ENCODE peak calls at places on chromosomes 12 and 14, in four cellular contexts. One of them, this sample, is unnamed.

GRCh38 chr14:66974397-66975025 is 214.7 kb upstream of the GARIN2 start:
- DNase-seq in vagina: no peak
- DNase-seq in K562: no peak
- DNase-seq in HL-60: no peak
- DNase-seq in this sample: no peak

GRCh38 chr14:94180655-94181271 is 6.6 kb downstream of the PPP4R4 start:
- DNase-seq in vagina: no peak
- DNase-seq in K562: peak
- DNase-seq in HL-60: no peak
- DNase-seq in this sample: peak

GRCh38 chr14:79732911-79733310 is 478.4 kb downstream of the DIO2 start:
- DNase-seq in vagina: no peak
- DNase-seq in K562: no peak
- DNase-seq in HL-60: no peak
- DNase-seq in this sample: no peak

GRCh38 chr14:52266782-52267181 is 716 bp upstream of the PTGDR start:
- DNase-seq in vagina: no peak
- DNase-seq in K562: no peak
- DNase-seq in HL-60: no peak
- DNase-seq in this sample: no peak

GRCh38 chr12:65106948-65107347 is 14.2 kb downstream of the WIF1 start:
- DNase-seq in vagina: no peak
- DNase-seq in K562: no peak
- DNase-seq in HL-60: no peak
- DNase-seq in this sample: no peak

GRCh38 chr14:76280221-76280620 is 95.7 kb upstream of the ESRRB start:
- DNase-seq in vagina: peak
- DNase-seq in K562: no peak
- DNase-seq in HL-60: no peak
- DNase-seq in this sample: no peak

GRCh38 chr12:6183689-6184441 is 16.3 kb upstream of the CD9 start:
- DNase-seq in vagina: no peak
- DNase-seq in K562: no peak
- DNase-seq in HL-60: no peak
- DNase-seq in this sample: peak

GRCh38 chr12:80038062-80038560 is 61.2 kb upstream of the OTOGL start:
- DNase-seq in vagina: no peak
- DNase-seq in K562: no peak
- DNase-seq in HL-60: no peak
- DNase-seq in this sample: no peak

GRCh38 chr12:78101946-78102635 is 271.4 kb downstream of the NAV3 start:
- DNase-seq in vagina: no peak
- DNase-seq in K562: no peak
- DNase-seq in HL-60: no peak
- DNase-seq in this sample: no peak

GRCh38 chr14:70893062-70893841 is 14.0 kb upstream of the PCNX1 start:
- DNase-seq in vagina: no peak
- DNase-seq in K562: no peak
- DNase-seq in HL-60: no peak
- DNase-seq in this sample: no peak

GRCh38 chr12:16880864-16881285 is 274.9 kb upstream of the LMO3 start:
- DNase-seq in vagina: no peak
- DNase-seq in K562: no peak
- DNase-seq in HL-60: no peak
- DNase-seq in this sample: no peak

GRCh38 chr14:103518416-103519042 is 4.1 kb downstream of the CKB start:
- DNase-seq in vagina: no peak
- DNase-seq in K562: peak
- DNase-seq in HL-60: no peak
- DNase-seq in this sample: peak

GRCh38 chr14:67221248-67221981 is 19.8 kb upstream of the PALS1 start:
- DNase-seq in vagina: no peak
- DNase-seq in K562: no peak
- DNase-seq in HL-60: no peak
- DNase-seq in this sample: no peak

GRCh38 chr14:97458302-97459137 is 661.3 kb downstream of the VRK1 start:
- DNase-seq in vagina: no peak
- DNase-seq in K562: no peak
- DNase-seq in HL-60: no peak
- DNase-seq in this sample: no peak

GRCh38 chr12:99444859-99445316 is 202.7 kb upstream of the GARIN6 start:
- DNase-seq in vagina: no peak
- DNase-seq in K562: no peak
- DNase-seq in HL-60: no peak
- DNase-seq in this sample: no peak

GRCh38 chr12:57195655-57196371 is 20.8 kb upstream of the NXPH4 start:
- DNase-seq in vagina: no peak
- DNase-seq in K562: no peak
- DNase-seq in HL-60: no peak
- DNase-seq in this sample: no peak

DNA sequence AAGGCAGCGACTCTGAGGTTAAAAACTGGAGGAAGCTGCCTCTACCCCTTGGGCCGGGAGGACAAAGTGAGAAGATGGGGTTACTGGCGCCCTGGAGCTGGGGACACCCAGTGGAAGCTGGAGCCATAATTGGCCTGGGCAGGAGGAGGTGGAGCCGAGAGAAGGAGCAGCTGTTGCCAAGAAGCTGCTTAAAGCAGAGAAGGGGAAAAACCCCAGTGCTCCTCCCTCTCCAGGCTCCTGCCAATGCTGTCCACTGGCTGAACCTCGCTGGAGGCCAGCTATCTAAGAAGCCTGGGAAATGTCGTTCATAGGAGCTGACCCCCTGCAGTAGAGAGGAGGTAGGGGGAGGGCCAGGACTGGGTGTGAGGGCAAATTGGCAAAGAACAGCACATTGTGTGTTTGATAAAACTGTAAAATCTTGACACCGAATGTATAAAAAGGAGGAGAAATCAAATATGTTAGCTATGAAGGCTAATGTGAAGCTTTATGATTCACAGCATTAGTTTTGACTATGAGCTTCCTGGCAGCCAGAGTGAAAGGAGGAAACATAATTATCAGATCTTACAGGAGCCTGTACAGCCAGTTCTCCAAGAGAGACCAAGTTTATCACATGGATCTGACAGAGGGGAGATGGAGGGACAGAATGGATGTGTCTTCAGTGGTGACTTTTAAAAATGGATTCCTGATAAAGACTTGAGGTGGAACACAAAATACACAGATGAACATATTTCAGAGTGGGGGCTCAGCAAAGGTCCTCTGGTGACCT is 9.5 kb downstream of the HHIPL1 start:
- DNase-seq in vagina: no peak
- DNase-seq in K562: no peak
- DNase-seq in HL-60: no peak
- DNase-seq in this sample: no peak
- TF ChIP-seq POLR2AphosphoS5 in vagina: no peak
- TF ChIP-seq POLR2AphosphoS5 in K562: no peak
- TF ChIP-seq POLR2AphosphoS5 in HL-60: no peak
- TF ChIP-seq POLR2AphosphoS5 in this sample: no peak

GRCh38 chr14:92362781-92363235 is 39.8 kb downstream of the SLC24A4 start:
- DNase-seq in vagina: no peak
- DNase-seq in K562: no peak
- DNase-seq in HL-60: no peak
- DNase-seq in this sample: no peak

GRCh38 chr14:92373336-92373735 is 50.4 kb downstream of the SLC24A4 start:
- DNase-seq in vagina: no peak
- DNase-seq in K562: no peak
- DNase-seq in HL-60: no peak
- DNase-seq in this sample: no peak

GRCh38 chr14:92366237-92366636 is 43.3 kb downstream of the SLC24A4 start:
- DNase-seq in vagina: no peak
- DNase-seq in K562: no peak
- DNase-seq in HL-60: no peak
- DNase-seq in this sample: peak

DNA sequence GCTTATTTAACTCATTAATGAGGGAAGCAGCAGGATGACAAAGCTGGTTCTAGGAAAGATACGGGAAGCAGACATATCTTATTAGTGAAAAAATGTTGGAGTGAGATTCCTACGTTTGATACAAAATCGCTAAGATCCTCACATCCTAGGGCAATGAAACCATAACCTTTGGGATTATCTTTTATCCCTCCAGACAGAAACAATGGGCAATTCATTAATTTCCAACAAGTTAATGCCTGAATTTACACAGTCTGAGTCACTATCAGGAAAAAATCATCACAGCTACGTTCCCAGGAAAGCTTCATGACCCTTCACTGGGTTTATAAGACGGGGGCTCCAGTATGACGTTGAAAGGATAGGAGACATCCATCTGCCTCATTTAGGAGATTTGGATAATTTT is 45.0 kb downstream of the SLC24A4 start:
- DNase-seq in vagina: no peak
- DNase-seq in K562: no peak
- DNase-seq in HL-60: no peak
- DNase-seq in this sample: no peak
- TF ChIP-seq POLR2AphosphoS5 in vagina: no peak
- TF ChIP-seq POLR2AphosphoS5 in K562: no peak
- TF ChIP-seq POLR2AphosphoS5 in HL-60: no peak
- TF ChIP-seq POLR2AphosphoS5 in this sample: no peak

GRCh38 chr12:108691154-108691994 is 39.9 kb downstream of the CORO1C start:
- DNase-seq in vagina: peak
- DNase-seq in K562: peak
- DNase-seq in HL-60: peak
- DNase-seq in this sample: peak
- TF ChIP-seq POLR2AphosphoS5 in vagina: peak
- TF ChIP-seq POLR2AphosphoS5 in K562: peak
- TF ChIP-seq POLR2AphosphoS5 in HL-60: no peak
- TF ChIP-seq POLR2AphosphoS5 in this sample: no peak

GRCh38 chr12:29304388-29304787 is 76.6 kb downstream of the ERGIC2 start:
- DNase-seq in vagina: no peak
- DNase-seq in K562: no peak
- DNase-seq in HL-60: no peak
- DNase-seq in this sample: no peak

GRCh38 chr12:29306267-29306666 is 74.7 kb downstream of the ERGIC2 start:
- DNase-seq in vagina: no peak
- DNase-seq in K562: no peak
- DNase-seq in HL-60: no peak
- DNase-seq in this sample: no peak

GRCh38 chr12:29309320-29309902 is 71.6 kb downstream of the ERGIC2 start:
- DNase-seq in vagina: no peak
- DNase-seq in K562: peak
- DNase-seq in HL-60: no peak
- DNase-seq in this sample: no peak

GRCh38 chr12:29310899-29311298 is 70.1 kb downstream of the ERGIC2 start:
- DNase-seq in vagina: no peak
- DNase-seq in K562: no peak
- DNase-seq in HL-60: no peak
- DNase-seq in this sample: no peak

GRCh38 chr12:29306682-29307081 is 74.3 kb downstream of the ERGIC2 start:
- DNase-seq in vagina: no peak
- DNase-seq in K562: no peak
- DNase-seq in HL-60: no peak
- DNase-seq in this sample: no peak
- TF ChIP-seq POLR2AphosphoS5 in vagina: no peak
- TF ChIP-seq POLR2AphosphoS5 in K562: no peak
- TF ChIP-seq POLR2AphosphoS5 in HL-60: no peak
- TF ChIP-seq POLR2AphosphoS5 in this sample: no peak